ENCODE peak calls at places on chromosomes 5 and 9, in five cellular contexts. One of them, this sample, is unnamed.

GRCh38 chr5:150131978-150132694 is 23.5 kb downstream of the PDGFRB start:
- DNase-seq in NCI-H1417 treated with DMSO at 0.1 percent for 48 hours: no peak
- DNase-seq in hypothalamus: no peak
- DNase-seq in effector CD4-positive, alpha-beta T cell: no peak
- DNase-seq in nucleus accumbens: no peak
- DNase-seq in this sample: peak; percentile 58

GRCh38 chr9:89491688-89492087 is 6.2 kb downstream of the SEMA4D start:
- DNase-seq in NCI-H1417 treated with DMSO at 0.1 percent for 48 hours: no peak
- DNase-seq in hypothalamus: no peak
- DNase-seq in effector CD4-positive, alpha-beta T cell: no peak
- DNase-seq in nucleus accumbens: no peak
- DNase-seq in this sample: no peak

GRCh38 chr9:108386859-108387384 is 468.9 kb downstream of the ACTL7B start:
- DNase-seq in NCI-H1417 treated with DMSO at 0.1 percent for 48 hours: no peak
- DNase-seq in hypothalamus: no peak
- DNase-seq in effector CD4-positive, alpha-beta T cell: no peak
- DNase-seq in nucleus accumbens: no peak
- DNase-seq in this sample: peak; percentile 60

GRCh38 chr5:40680741-40681350 is 1.1 kb downstream of the PTGER4 start:
- DNase-seq in NCI-H1417 treated with DMSO at 0.1 percent for 48 hours: no peak
- DNase-seq in hypothalamus: no peak
- DNase-seq in effector CD4-positive, alpha-beta T cell: peak; percentile 34
- DNase-seq in nucleus accumbens: no peak
- DNase-seq in this sample: no peak

GRCh38 chr5:33556330-33557328 is 115.9 kb downstream of the TARS1 start:
- DNase-seq in NCI-H1417 treated with DMSO at 0.1 percent for 48 hours: no peak
- DNase-seq in hypothalamus: no peak
- DNase-seq in effector CD4-positive, alpha-beta T cell: no peak
- DNase-seq in nucleus accumbens: no peak
- DNase-seq in this sample: peak; percentile 27

GRCh38 chr5:94968507-94969095 is 316.3 kb downstream of the MCTP1 start:
- DNase-seq in NCI-H1417 treated with DMSO at 0.1 percent for 48 hours: peak; percentile 24
- DNase-seq in hypothalamus: no peak
- DNase-seq in effector CD4-positive, alpha-beta T cell: no peak
- DNase-seq in nucleus accumbens: no peak
- DNase-seq in this sample: peak; percentile 62

GRCh38 chr9:137221477-137222111 is 446 bp downstream of the RNF208 start:
- DNase-seq in NCI-H1417 treated with DMSO at 0.1 percent for 48 hours: no peak
- DNase-seq in hypothalamus: no peak
- DNase-seq in effector CD4-positive, alpha-beta T cell: no peak
- DNase-seq in nucleus accumbens: no peak
- DNase-seq in this sample: no peak

GRCh38 chr5:176817369-176817841 is 7.0 kb downstream of the UNC5A start:
- DNase-seq in NCI-H1417 treated with DMSO at 0.1 percent for 48 hours: no peak
- DNase-seq in hypothalamus: no peak
- DNase-seq in effector CD4-positive, alpha-beta T cell: no peak
- DNase-seq in nucleus accumbens: no peak
- DNase-seq in this sample: no peak

GRCh38 chr9:90843530-90843929 is 41.9 kb downstream of the SYK start:
- DNase-seq in NCI-H1417 treated with DMSO at 0.1 percent for 48 hours: no peak
- DNase-seq in hypothalamus: no peak
- DNase-seq in effector CD4-positive, alpha-beta T cell: no peak
- DNase-seq in nucleus accumbens: no peak
- DNase-seq in this sample: no peak

GRCh38 chr9:21605489-21605931 is 123.4 kb upstream of the IFNE start:
- DNase-seq in NCI-H1417 treated with DMSO at 0.1 percent for 48 hours: no peak
- DNase-seq in hypothalamus: no peak
- DNase-seq in effector CD4-positive, alpha-beta T cell: no peak
- DNase-seq in nucleus accumbens: no peak
- DNase-seq in this sample: peak; percentile 95

GRCh38 chr9:91119147-91119546 is 242.6 kb downstream of the AUH start:
- DNase-seq in NCI-H1417 treated with DMSO at 0.1 percent for 48 hours: no peak
- DNase-seq in hypothalamus: no peak
- DNase-seq in effector CD4-positive, alpha-beta T cell: no peak
- DNase-seq in nucleus accumbens: no peak
- DNase-seq in this sample: peak; percentile 66

GRCh38 chr9:9003184-9003583 is 1203.6 kb upstream of the DMAC1 start:
- DNase-seq in NCI-H1417 treated with DMSO at 0.1 percent for 48 hours: no peak
- DNase-seq in hypothalamus: peak; percentile 3
- DNase-seq in effector CD4-positive, alpha-beta T cell: no peak
- DNase-seq in nucleus accumbens: peak; percentile 16
- DNase-seq in this sample: no peak

GRCh38 chr5:149834246-149834855 is 104.2 kb downstream of the PPARGC1B start:
- DNase-seq in NCI-H1417 treated with DMSO at 0.1 percent for 48 hours: no peak
- DNase-seq in hypothalamus: peak; percentile 13
- DNase-seq in effector CD4-positive, alpha-beta T cell: peak; percentile 37
- DNase-seq in nucleus accumbens: peak; percentile 19
- DNase-seq in this sample: peak; percentile 90

This sample was measured in fibroblast of villous mesenchyme.